ENCODE peak calls at places on chromosome 19, in five cellular contexts. Z is tibial artery; R is naive thymus-derived CD4-positive, alpha-beta T cell; F is HL-60; O is AG10803. P is an unnamed sample.

GRCh38 chr19:16258440-16258903 is 60.8 kb downstream of the AP1M1 start:
- DNase-seq in Z (peak), R (no peak), F (peak), O (no peak), P (no peak)

GRCh38 chr19:10603084-10603872 is 16.2 kb upstream of the AP1M2 start:
- DNase-seq in Z (peak), R (peak), F (peak), O (peak), P (no peak)

GRCh38 chr19:20077791-20078463 is at the start of gene ZNF90:
- DNase-seq in Z (peak), R (peak), F (peak), O (peak), P (peak)

GRCh38 chr19:38949580-38950367 is 19.0 kb downstream of the MRPS12 start:
- DNase-seq in Z (peak), R (peak), F (no peak), O (peak), P (no peak)

GRCh38 chr19:4455742-4456565 is 1.6 kb downstream of the UBXN6 start:
- DNase-seq in Z (no peak), R (no peak), F (no peak), O (peak), P (no peak)

GRCh38 chr19:19748249-19748938 is 15.5 kb upstream of the ZNF14 start:
- DNase-seq in Z (no peak), R (no peak), F (no peak), O (no peak), P (no peak)

GRCh38 chr19:42042455-42043170 is 27.4 kb downstream of the GRIK5 start:
- DNase-seq in Z (no peak), R (no peak), F (no peak), O (no peak), P (no peak)

GRCh38 chr19:20999731-21000352 is 20.6 kb upstream of the ZNF430 start:
- DNase-seq in Z (peak), R (peak), F (no peak), O (peak), P (peak)

GRCh38 chr19:35476149-35476548 is 14.1 kb downstream of the KRTDAP start:
- DNase-seq in Z (no peak), R (no peak), F (no peak), O (no peak), P (no peak)

GRCh38 chr19:30516111-30516510 is 143.9 kb downstream of the ZNF536 start:
- DNase-seq in Z (no peak), R (no peak), F (no peak), O (no peak), P (no peak)

GRCh38 chr19:3348042-3348441 is 18.3 kb upstream of the NFIC start:
- DNase-seq in Z (no peak), R (no peak), F (no peak), O (no peak), P (no peak)

P was measured in epithelial cell of prostate.